ENCODE peak calls at places on chromosomes 6 and 20, in nine cellular contexts. P is CD8-positive, alpha-beta T cell; Z is EL; O is stomach; E is T-helper 9 cell; N is GM12864; X is midbrain; D is activated naive CD4-positive, alpha-beta T cell; R is NCI-H1436. C is an unnamed sample.

GRCh38 chr6:6890400-6890858 is 217.3 kb upstream of the RREB1 start:
- DNase-seq in D (no peak), E (no peak), X (no peak), R (no peak), N (no peak), O (peak), P (no peak), Z (no peak), C (no peak)

GRCh38 chr6:91626935-91627334 is 1040.1 kb upstream of the MAP3K7 start:
- DNase-seq in E (no peak), O (no peak), D (no peak), N (no peak), R (no peak), X (no peak), P (no peak), Z (no peak), C (no peak)

GRCh38 chr6:114096553-114097172 is 125.7 kb upstream of the HDAC2 start:
- DNase-seq in R (peak), Z (peak), P (no peak), E (no peak), D (no peak), O (no peak), N (no peak), X (peak), C (no peak)

GRCh38 chr6:135521431-135521830 is 23.9 kb upstream of the AHI1 start:
- DNase-seq in N (no peak), D (no peak), E (no peak), P (no peak), X (no peak), O (no peak), R (no peak), Z (peak), C (no peak)

GRCh38 chr6:168537485-168537884 is 96.5 kb downstream of the SMOC2 start:
- DNase-seq in N (no peak), Z (no peak), E (no peak), O (no peak), X (no peak), D (no peak), P (no peak), R (no peak), C (no peak)

GRCh38 chr6:33627876-33628275 is 6.8 kb downstream of the ITPR3 start:
- DNase-seq in X (no peak), O (no peak), D (no peak), R (no peak), N (no peak), P (no peak), E (no peak), Z (no peak), C (no peak)

GRCh38 chr20:24353135-24353694 is 116.2 kb upstream of the SYNDIG1 start:
- DNase-seq in Z (no peak), X (peak), D (no peak), R (no peak), E (no peak), N (no peak), P (no peak), O (no peak), C (no peak)

GRCh38 chr20:10352934-10353866 is 80.8 kb downstream of the MKKS start:
- DNase-seq in X (no peak), E (no peak), O (no peak), Z (peak), D (no peak), N (no peak), P (no peak), R (no peak), C (no peak)

GRCh38 chr6:21414065-21414464 is 179.5 kb upstream of the SOX4 start:
- DNase-seq in N (no peak), R (no peak), X (no peak), D (no peak), Z (no peak), O (no peak), P (no peak), E (no peak), C (no peak)

GRCh38 chr6:152575621-152576150 is 61.5 kb downstream of the SYNE1 start:
- DNase-seq in P (no peak), E (no peak), R (peak), O (peak), D (no peak), X (no peak), Z (peak), N (no peak), C (no peak)

GRCh38 chr6:45310118-45310788 is 17.9 kb upstream of the RUNX2 start:
- DNase-seq in R (no peak), P (peak), N (no peak), D (no peak), E (peak), O (no peak), Z (no peak), X (no peak), C (peak)

GRCh38 chr6:157982297-157982579 is 575 bp downstream of the SYNJ2 start:
- DNase-seq in X (no peak), D (no peak), R (no peak), O (peak), E (peak), P (no peak), Z (peak), N (no peak), C (no peak)

GRCh38 chr6:110341671-110342304 is 16.4 kb downstream of the METTL24 start:
- DNase-seq in P (no peak), N (no peak), X (no peak), E (no peak), R (no peak), D (no peak), O (no peak), Z (peak), C (no peak)

GRCh38 chr20:1119524-1119923 is 1.1 kb downstream of the PSMF1 start:
- DNase-seq in D (no peak), E (no peak), O (no peak), P (no peak), Z (no peak), R (no peak), X (no peak), N (no peak), C (no peak)

GRCh38 chr6:109768485-109768884 is 77.4 kb downstream of the FIG4 start:
- DNase-seq in X (no peak), Z (peak), O (no peak), N (no peak), D (no peak), E (no peak), R (no peak), P (no peak), C (no peak)

GRCh38 chr6:168122011-168122410 is 43.0 kb upstream of the FRMD1 start:
- DNase-seq in D (no peak), E (no peak), O (no peak), X (no peak), Z (no peak), R (no peak), N (no peak), P (no peak), C (peak)

GRCh38 chr6:10478187-10479040 is 42.7 kb upstream of the GCNT2 start:
- DNase-seq in Z (peak), D (no peak), O (no peak), P (no peak), N (no peak), X (no peak), E (no peak), R (peak), C (no peak)

GRCh38 chr6:108904731-108905130 is 56.5 kb downstream of the ARMC2 start:
- DNase-seq in Z (no peak), O (no peak), E (no peak), N (peak), X (no peak), R (no peak), P (no peak), D (no peak), C (no peak)

GRCh38 chr20:14632906-14633305 is 295.5 kb upstream of the FLRT3 start:
- DNase-seq in E (no peak), O (no peak), X (no peak), Z (no peak), N (no peak), D (no peak), P (no peak), R (no peak), C (no peak)

GRCh38 chr6:99467509-99468106 is 42.5 kb upstream of the PNISR start:
- DNase-seq in R (peak), N (no peak), E (no peak), X (peak), P (no peak), D (no peak), Z (peak), O (no peak), C (no peak)

GRCh38 chr6:44119704-44120262 is 7.5 kb downstream of the MRPL14 start:
- DNase-seq in P (no peak), Z (no peak), O (no peak), D (no peak), R (no peak), X (no peak), E (no peak), N (no peak), C (no peak)

GRCh38 chr6:33021917-33022316 is 12.5 kb upstream of the HLA-DOA start:
- DNase-seq in O (no peak), N (no peak), P (no peak), Z (no peak), D (no peak), E (no peak), R (no peak), X (no peak), C (no peak)

GRCh38 chr6:142074516-142074915 is 58.2 kb upstream of the GJE1 start:
- DNase-seq in N (no peak), D (no peak), E (no peak), R (no peak), Z (no peak), P (no peak), O (no peak), X (no peak), C (no peak)

GRCh38 chr6:69311888-69312287 is 484.9 kb downstream of the LMBRD1 start:
- DNase-seq in D (no peak), N (no peak), E (no peak), X (no peak), R (no peak), Z (no peak), O (no peak), P (no peak), C (no peak)

GRCh38 chr20:11777861-11778570 is 139.7 kb upstream of the BTBD3 start:
- DNase-seq in Z (peak), D (no peak), P (no peak), N (no peak), O (no peak), E (no peak), R (peak), X (no peak), C (no peak)

GRCh38 chr20:44738779-44739477 is 6.7 kb upstream of the KCNK15 start:
- DNase-seq in P (no peak), D (no peak), X (peak), R (peak), N (peak), O (peak), E (peak), Z (peak), C (peak)

GRCh38 chr6:169843110-169843509 is 91.7 kb downstream of the ERMARD start:
- DNase-seq in D (no peak), O (peak), P (no peak), Z (no peak), E (no peak), R (no peak), X (no peak), N (no peak), C (peak)

GRCh38 chr6:28658475-28659249 is 133.0 kb downstream of the GPX5 start:
- DNase-seq in P (no peak), R (no peak), Z (peak), D (no peak), E (no peak), N (no peak), O (no peak), X (no peak), C (no peak)

GRCh38 chr6:143940011-143940597 is 68.0 kb downstream of the PLAGL1 start:
- DNase-seq in D (no peak), E (peak), O (peak), Z (peak), X (peak), N (peak), P (peak), R (peak), C (no peak)

GRCh38 chr6:133240511-133241087 is 558 bp upstream of the EYA4 start:
- DNase-seq in D (no peak), Z (no peak), X (peak), E (no peak), N (no peak), P (no peak), R (no peak), O (no peak), C (no peak)

GRCh38 chr6:168678177-168678576 is 237.2 kb downstream of the SMOC2 start:
- DNase-seq in X (no peak), N (no peak), O (no peak), Z (no peak), P (no peak), D (no peak), R (no peak), E (no peak), C (no peak)

GRCh38 chr6:21409231-21409630 is 184.3 kb upstream of the SOX4 start:
- DNase-seq in R (no peak), P (no peak), Z (no peak), N (no peak), D (no peak), O (no peak), E (no peak), X (no peak), C (no peak)

GRCh38 chr6:7535498-7535897 is 6.0 kb upstream of the DSP start:
- DNase-seq in X (no peak), O (no peak), Z (peak), N (no peak), P (no peak), R (no peak), D (no peak), E (no peak), C (no peak)

GRCh38 chr6:42545226-42545773 is 18.5 kb upstream of the UBR2 start:
- DNase-seq in E (no peak), N (no peak), Z (no peak), P (no peak), O (no peak), D (no peak), R (no peak), X (no peak), C (no peak)

C was measured in posterior vena cava.